ENCODE peak calls at places on chromosomes 2 and 18, in eight cellular contexts. One of them, this sample, is unnamed.

GRCh38 chr2:195406886-195407603 is 250.0 kb upstream of the SLC39A10 start:
- DNase-seq in AG04450: no peak
- DNase-seq in OCI-LY7: no peak
- DNase-seq in fibroblast of pulmonary artery: no peak
- DNase-seq in lung: no peak
- DNase-seq in ovary: no peak
- DNase-seq in hepatocyte: no peak
- DNase-seq in heart right ventricle: no peak
- DNase-seq in this sample: no peak

GRCh38 chr2:98488252-98488651 is 43.6 kb downstream of the INPP4A start:
- DNase-seq in AG04450: no peak
- DNase-seq in OCI-LY7: no peak
- DNase-seq in fibroblast of pulmonary artery: no peak
- DNase-seq in lung: no peak
- DNase-seq in ovary: no peak
- DNase-seq in hepatocyte: no peak
- DNase-seq in heart right ventricle: no peak
- DNase-seq in this sample: no peak

GRCh38 chr2:202831241-202831997 is 40.1 kb downstream of the ICA1L start:
- DNase-seq in AG04450: no peak
- DNase-seq in OCI-LY7: peak
- DNase-seq in fibroblast of pulmonary artery: peak
- DNase-seq in lung: no peak
- DNase-seq in ovary: no peak
- DNase-seq in hepatocyte: peak
- DNase-seq in heart right ventricle: no peak
- DNase-seq in this sample: peak

GRCh38 chr2:149747456-149747855 is 159.9 kb upstream of the MMADHC start:
- DNase-seq in AG04450: no peak
- DNase-seq in OCI-LY7: no peak
- DNase-seq in fibroblast of pulmonary artery: no peak
- DNase-seq in lung: no peak
- DNase-seq in ovary: no peak
- DNase-seq in hepatocyte: no peak
- DNase-seq in heart right ventricle: no peak
- DNase-seq in this sample: peak

GRCh38 chr2:96153991-96154431 is 8.8 kb upstream of the DUSP2 start:
- DNase-seq in AG04450: no peak
- DNase-seq in OCI-LY7: no peak
- DNase-seq in fibroblast of pulmonary artery: no peak
- DNase-seq in lung: no peak
- DNase-seq in ovary: no peak
- DNase-seq in hepatocyte: peak
- DNase-seq in heart right ventricle: no peak
- DNase-seq in this sample: no peak

GRCh38 chr2:62216616-62217015 is 20.7 kb downstream of the B3GNT2 start:
- DNase-seq in AG04450: peak
- DNase-seq in OCI-LY7: no peak
- DNase-seq in fibroblast of pulmonary artery: peak
- DNase-seq in lung: no peak
- DNase-seq in ovary: no peak
- DNase-seq in hepatocyte: peak
- DNase-seq in heart right ventricle: peak
- DNase-seq in this sample: peak

GRCh38 chr18:3035635-3036034 is 22.7 kb upstream of the LPIN2 start:
- DNase-seq in AG04450: no peak
- DNase-seq in OCI-LY7: no peak
- DNase-seq in fibroblast of pulmonary artery: no peak
- DNase-seq in lung: no peak
- DNase-seq in ovary: no peak
- DNase-seq in hepatocyte: no peak
- DNase-seq in heart right ventricle: no peak
- DNase-seq in this sample: no peak

GRCh38 chr2:127164761-127165538 is 55.1 kb downstream of the CYP27C1 start:
- DNase-seq in AG04450: no peak
- DNase-seq in OCI-LY7: peak
- DNase-seq in fibroblast of pulmonary artery: no peak
- DNase-seq in lung: no peak
- DNase-seq in ovary: no peak
- DNase-seq in hepatocyte: no peak
- DNase-seq in heart right ventricle: no peak
- DNase-seq in this sample: no peak

GRCh38 chr2:84963323-84963691 is 7.7 kb upstream of the KCMF1 start:
- DNase-seq in AG04450: no peak
- DNase-seq in OCI-LY7: no peak
- DNase-seq in fibroblast of pulmonary artery: no peak
- DNase-seq in lung: no peak
- DNase-seq in ovary: no peak
- DNase-seq in hepatocyte: no peak
- DNase-seq in heart right ventricle: no peak
- DNase-seq in this sample: no peak

GRCh38 chr2:169828141-169828811 is 1.0 kb downstream of the UBR3 start:
- DNase-seq in AG04450: no peak
- DNase-seq in OCI-LY7: peak
- DNase-seq in fibroblast of pulmonary artery: peak
- DNase-seq in lung: peak
- DNase-seq in ovary: no peak
- DNase-seq in hepatocyte: peak
- DNase-seq in heart right ventricle: peak
- DNase-seq in this sample: peak

GRCh38 chr2:238527565-238527964 is 100.8 kb downstream of the ASB1 start:
- DNase-seq in AG04450: no peak
- DNase-seq in OCI-LY7: no peak
- DNase-seq in fibroblast of pulmonary artery: peak
- DNase-seq in lung: no peak
- DNase-seq in ovary: no peak
- DNase-seq in hepatocyte: no peak
- DNase-seq in heart right ventricle: no peak
- DNase-seq in this sample: peak

GRCh38 chr2:95278051-95278471 is 3.8 kb downstream of the PROM2 start:
- DNase-seq in AG04450: no peak
- DNase-seq in OCI-LY7: no peak
- DNase-seq in fibroblast of pulmonary artery: peak
- DNase-seq in lung: no peak
- DNase-seq in ovary: no peak
- DNase-seq in hepatocyte: no peak
- DNase-seq in heart right ventricle: no peak
- DNase-seq in this sample: peak

GRCh38 chr2:222866358-222866960 is 5.6 kb downstream of the ACSL3 start:
- DNase-seq in AG04450: no peak
- DNase-seq in OCI-LY7: no peak
- DNase-seq in fibroblast of pulmonary artery: no peak
- DNase-seq in lung: no peak
- DNase-seq in ovary: no peak
- DNase-seq in hepatocyte: no peak
- DNase-seq in heart right ventricle: peak
- DNase-seq in this sample: no peak

GRCh38 chr2:202542142-202542541 is 92.6 kb upstream of the FAM117B start:
- DNase-seq in AG04450: no peak
- DNase-seq in OCI-LY7: no peak
- DNase-seq in fibroblast of pulmonary artery: peak
- DNase-seq in lung: no peak
- DNase-seq in ovary: no peak
- DNase-seq in hepatocyte: peak
- DNase-seq in heart right ventricle: peak
- DNase-seq in this sample: no peak

GRCh38 chr2:100012575-100012974 is 129.8 kb downstream of the AFF3 start:
- DNase-seq in AG04450: no peak
- DNase-seq in OCI-LY7: no peak
- DNase-seq in fibroblast of pulmonary artery: no peak
- DNase-seq in lung: no peak
- DNase-seq in ovary: no peak
- DNase-seq in hepatocyte: no peak
- DNase-seq in heart right ventricle: no peak
- DNase-seq in this sample: no peak

GRCh38 chr2:238638982-238639341 is 208.9 kb upstream of the TWIST2 start:
- DNase-seq in AG04450: no peak
- DNase-seq in OCI-LY7: no peak
- DNase-seq in fibroblast of pulmonary artery: no peak
- DNase-seq in lung: no peak
- DNase-seq in ovary: no peak
- DNase-seq in hepatocyte: no peak
- DNase-seq in heart right ventricle: no peak
- DNase-seq in this sample: no peak

GRCh38 chr2:88753833-88754584 is 62.5 kb downstream of the RPIA start:
- DNase-seq in AG04450: no peak
- DNase-seq in OCI-LY7: peak
- DNase-seq in fibroblast of pulmonary artery: peak
- DNase-seq in lung: no peak
- DNase-seq in ovary: no peak
- DNase-seq in hepatocyte: no peak
- DNase-seq in heart right ventricle: no peak
- DNase-seq in this sample: peak

GRCh38 chr2:207133862-207134519 is 31.8 kb downstream of the KLF7 start:
- DNase-seq in AG04450: peak
- DNase-seq in OCI-LY7: no peak
- DNase-seq in fibroblast of pulmonary artery: peak
- DNase-seq in lung: peak
- DNase-seq in ovary: peak
- DNase-seq in hepatocyte: peak
- DNase-seq in heart right ventricle: peak
- DNase-seq in this sample: peak

GRCh38 chr2:50754514-50754913 is 277.4 kb downstream of the NRXN1 start:
- DNase-seq in AG04450: no peak
- DNase-seq in OCI-LY7: no peak
- DNase-seq in fibroblast of pulmonary artery: no peak
- DNase-seq in lung: no peak
- DNase-seq in ovary: no peak
- DNase-seq in hepatocyte: no peak
- DNase-seq in heart right ventricle: no peak
- DNase-seq in this sample: no peak
- H3K4me3 ChIP-seq in AG04450: no peak
- H3K4me3 ChIP-seq in OCI-LY7: no peak
- H3K4me3 ChIP-seq in fibroblast of pulmonary artery: no peak
- H3K4me3 ChIP-seq in lung: no peak
- H3K4me3 ChIP-seq in ovary: no peak
- H3K4me3 ChIP-seq in hepatocyte: no peak
- H3K4me3 ChIP-seq in heart right ventricle: no peak
- H3K4me3 ChIP-seq in this sample: no peak

DNA sequence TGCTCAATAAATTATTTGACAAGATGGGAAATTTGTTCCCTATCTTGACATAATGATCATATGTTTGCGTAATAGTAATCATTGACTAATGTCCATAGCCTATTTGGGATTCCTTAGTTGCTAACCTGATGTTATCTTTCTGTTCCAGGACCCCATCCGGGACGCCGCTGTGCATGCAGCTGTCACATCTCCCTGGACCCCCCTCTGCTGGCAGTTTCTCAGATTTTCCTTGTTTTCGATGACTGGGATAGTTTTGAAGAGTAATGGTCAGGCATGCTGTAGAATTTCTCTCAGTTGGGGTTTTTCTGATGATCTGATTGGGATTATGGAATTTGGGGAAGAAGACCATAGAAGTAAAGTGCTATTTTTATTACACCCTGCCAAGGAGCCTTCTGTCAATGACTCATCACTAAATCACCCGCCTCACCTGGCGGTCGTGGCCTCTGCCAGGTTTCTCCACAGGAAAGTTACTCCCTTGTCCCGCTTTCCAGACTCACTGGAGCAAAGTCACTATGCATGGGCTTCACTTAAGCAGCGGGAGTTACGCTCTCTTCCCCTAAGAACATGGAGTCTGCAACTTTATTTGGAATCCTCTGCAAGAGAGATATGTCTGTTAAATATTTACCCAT is 19.9 kb upstream of the TMEM18 start:
- DNase-seq in AG04450: no peak
- DNase-seq in OCI-LY7: no peak
- DNase-seq in fibroblast of pulmonary artery: no peak
- DNase-seq in lung: no peak
- DNase-seq in ovary: no peak
- DNase-seq in hepatocyte: no peak
- DNase-seq in heart right ventricle: no peak
- DNase-seq in this sample: no peak
- TF ChIP-seq CTCF in AG04450: no peak
- TF ChIP-seq CTCF in OCI-LY7: no peak
- TF ChIP-seq CTCF in fibroblast of pulmonary artery: no peak
- TF ChIP-seq CTCF in lung: no peak
- TF ChIP-seq CTCF in ovary: no peak
- TF ChIP-seq CTCF in hepatocyte: no peak
- TF ChIP-seq CTCF in heart right ventricle: no peak
- TF ChIP-seq CTCF in this sample: no peak

GRCh38 chr18:11147371-11147860 is 2.0 kb downstream of the PIEZO2 start:
- DNase-seq in AG04450: no peak
- DNase-seq in OCI-LY7: no peak
- DNase-seq in fibroblast of pulmonary artery: peak
- DNase-seq in lung: no peak
- DNase-seq in ovary: no peak
- DNase-seq in hepatocyte: peak
- DNase-seq in heart right ventricle: no peak
- DNase-seq in this sample: no peak

GRCh38 chr18:11149441-11150270 is at the start of gene PIEZO2:
- DNase-seq in AG04450: no peak
- DNase-seq in OCI-LY7: no peak
- DNase-seq in fibroblast of pulmonary artery: peak
- DNase-seq in lung: peak
- DNase-seq in ovary: peak
- DNase-seq in hepatocyte: peak
- DNase-seq in heart right ventricle: peak
- DNase-seq in this sample: peak

GRCh38 chr18:11148655-11149440 is 521 bp downstream of the PIEZO2 start:
- DNase-seq in AG04450: no peak
- DNase-seq in OCI-LY7: no peak
- DNase-seq in fibroblast of pulmonary artery: no peak
- DNase-seq in lung: no peak
- DNase-seq in ovary: no peak
- DNase-seq in hepatocyte: peak
- DNase-seq in heart right ventricle: no peak
- DNase-seq in this sample: no peak

GRCh38 chr18:11147962-11148654 is 1.3 kb downstream of the PIEZO2 start:
- DNase-seq in AG04450: no peak
- DNase-seq in OCI-LY7: no peak
- DNase-seq in fibroblast of pulmonary artery: peak
- DNase-seq in lung: no peak
- DNase-seq in ovary: no peak
- DNase-seq in hepatocyte: no peak
- DNase-seq in heart right ventricle: no peak
- DNase-seq in this sample: no peak

GRCh38 chr18:11150271-11150615 is 874 bp upstream of the PIEZO2 start:
- DNase-seq in AG04450: no peak
- DNase-seq in OCI-LY7: no peak
- DNase-seq in fibroblast of pulmonary artery: no peak
- DNase-seq in lung: no peak
- DNase-seq in ovary: no peak
- DNase-seq in hepatocyte: no peak
- DNase-seq in heart right ventricle: no peak
- DNase-seq in this sample: no peak
- H3K4me3 ChIP-seq in AG04450: no peak
- H3K4me3 ChIP-seq in OCI-LY7: no peak
- H3K4me3 ChIP-seq in fibroblast of pulmonary artery: no peak
- H3K4me3 ChIP-seq in lung: no peak
- H3K4me3 ChIP-seq in ovary: no peak
- H3K4me3 ChIP-seq in hepatocyte: no peak
- H3K4me3 ChIP-seq in heart right ventricle: no peak
- H3K4me3 ChIP-seq in this sample: no peak

DNA sequence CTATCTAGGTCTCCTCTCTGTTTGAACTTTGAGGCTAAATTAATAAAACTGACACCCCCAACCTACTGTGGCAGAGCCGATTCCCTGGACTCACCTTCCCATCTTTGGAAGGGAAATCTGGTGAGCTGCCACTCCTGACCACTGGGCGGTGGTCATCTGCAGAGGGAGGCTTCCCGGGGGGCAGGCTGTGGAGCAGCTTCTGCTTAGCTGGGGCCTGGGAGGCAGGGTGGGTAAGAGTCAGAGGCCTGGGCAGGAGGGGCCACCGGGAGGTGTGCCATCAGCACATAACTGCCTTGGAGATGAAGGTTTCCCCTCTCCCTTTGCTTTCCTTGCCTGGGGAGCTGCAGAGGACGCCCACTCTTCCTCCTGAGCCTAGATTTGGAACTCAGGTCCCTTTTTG is 2.3 kb upstream of the NPPC start:
- DNase-seq in AG04450: no peak
- DNase-seq in OCI-LY7: no peak
- DNase-seq in fibroblast of pulmonary artery: no peak
- DNase-seq in lung: no peak
- DNase-seq in ovary: peak
- DNase-seq in hepatocyte: no peak
- DNase-seq in heart right ventricle: no peak
- DNase-seq in this sample: no peak
- TF ChIP-seq CTCF in AG04450: peak
- TF ChIP-seq CTCF in OCI-LY7: no peak
- TF ChIP-seq CTCF in fibroblast of pulmonary artery: no peak
- TF ChIP-seq CTCF in lung: no peak
- TF ChIP-seq CTCF in ovary: no peak
- TF ChIP-seq CTCF in hepatocyte: no peak
- TF ChIP-seq CTCF in heart right ventricle: no peak
- TF ChIP-seq CTCF in this sample: no peak

This sample was measured in astrocyte of the spinal cord.